ENCODE peak calls at places on chromosome 22, in four cellular contexts. B is lower lobe of right lung, X is tibial nerve, N is cardiac fibroblast. F is an unnamed sample.

GRCh38 chr22:19040581-19041402 is 81.4 kb downstream of the DGCR2 start:
- DNase-seq in B (peak), X (no peak), N (no peak), F (no peak)

GRCh38 chr22:32380991-32381390 is 23.3 kb downstream of the RFPL3 start:
- DNase-seq in B (no peak), X (no peak), N (no peak), F (peak)

GRCh38 chr22:49925525-49926128 is 7.2 kb downstream of the CRELD2 start:
- DNase-seq in B (no peak), X (no peak), N (no peak), F (no peak)

GRCh38 chr22:41810022-41810421 is 9.5 kb downstream of the CCDC134 start:
- DNase-seq in B (no peak), X (no peak), N (no peak), F (no peak)

GRCh38 chr22:40326905-40327735 is 19.2 kb upstream of the ADSL start:
- DNase-seq in B (no peak), X (no peak), N (peak), F (peak)

GRCh38 chr22:25777870-25778269 is 35.9 kb downstream of the MYO18B start:
- DNase-seq in B (no peak), X (peak), N (peak), F (peak)

GRCh38 chr22:38704568-38705234 is 1.0 kb upstream of the GTPBP1 start:
- DNase-seq in B (no peak), X (no peak), N (no peak), F (no peak)

GRCh38 chr22:18031670-18032454 is 7.5 kb upstream of the MICAL3 start:
- DNase-seq in B (no peak), X (no peak), N (peak), F (no peak)

GRCh38 chr22:39283312-39284141 is 35.9 kb downstream of the RPL3 start:
- DNase-seq in B (peak), X (peak), N (peak), F (no peak)

GRCh38 chr22:17781319-17782031 is 7.2 kb upstream of the BID start:
- DNase-seq in B (no peak), X (no peak), N (peak), F (no peak)

GRCh38 chr22:49300951-49301397 is 526.7 kb downstream of the BRD1 start:
- DNase-seq in B (no peak), X (no peak), N (no peak), F (no peak)

GRCh38 chr22:24367841-24368240 is 59.6 kb upstream of the ADORA2A start:
- DNase-seq in B (no peak), X (no peak), N (peak), F (no peak)

GRCh38 chr22:38845368-38845740 is 1.5 kb upstream of the NPTXR start:
- DNase-seq in B (no peak), X (no peak), N (no peak), F (no peak)

GRCh38 chr22:31350410-31350863 is 4.3 kb upstream of the PATZ1 start:
- DNase-seq in B (no peak), X (no peak), N (peak), F (no peak)

GRCh38 chr22:41301085-41302015 is at the start of gene ZC3H7B:
- DNase-seq in B (peak), X (peak), N (peak), F (peak)

GRCh38 chr22:50016988-50017700 is 4.6 kb upstream of the IL17REL start:
- DNase-seq in B (peak), X (no peak), N (no peak), F (no peak)

GRCh38 chr22:27094633-27095308 is 437.4 kb downstream of the MIAT start:
- DNase-seq in B (no peak), X (no peak), N (peak), F (no peak)

GRCh38 chr22:43878079-43878795 is 13.6 kb downstream of the PNPLA5 start:
- DNase-seq in B (no peak), X (no peak), N (peak), F (no peak)

GRCh38 chr22:24985824-24986214 is 33.3 kb downstream of the KIAA1671 start:
- DNase-seq in B (no peak), X (no peak), N (peak), F (no peak)

GRCh38 chr22:29108137-29108536 is 35.3 kb downstream of the KREMEN1 start:
- DNase-seq in B (no peak), X (no peak), N (peak), F (no peak)

GRCh38 chr22:19121631-19122142 is 525 bp downstream of the DGCR2 start:
- DNase-seq in B (peak), X (peak), N (peak), F (peak)

GRCh38 chr22:18109410-18110193 is 1.0 kb upstream of the TUBA8 start:
- DNase-seq in B (no peak), X (no peak), N (no peak), F (no peak)

GRCh38 chr22:44719586-44720368 is 17.8 kb downstream of the PRR5 start:
- DNase-seq in B (no peak), X (no peak), N (no peak), F (no peak)

GRCh38 chr22:32859743-32860142 is 58.2 kb downstream of the TIMP3 start:
- DNase-seq in B (no peak), X (no peak), N (no peak), F (no peak)

GRCh38 chr22:27999876-28000275 is 80.8 kb upstream of the PITPNB start:
- DNase-seq in B (peak), X (no peak), N (no peak), F (no peak)

GRCh38 chr22:18000441-18001039 is 23.8 kb downstream of the MICAL3 start:
- DNase-seq in B (no peak), X (no peak), N (peak), F (no peak)

GRCh38 chr22:31757265-31757664 is 3.4 kb downstream of the DEPDC5 start:
- DNase-seq in B (no peak), X (no peak), N (peak), F (no peak)

GRCh38 chr22:17912942-17913704 is 111.2 kb downstream of the MICAL3 start:
- DNase-seq in B (no peak), X (no peak), N (no peak), F (no peak)

GRCh38 chr22:20809538-20810185 is 35.7 kb downstream of the SERPIND1 start:
- DNase-seq in B (no peak), X (no peak), N (no peak), F (no peak)

GRCh38 chr22:19631899-19632670 is 82.2 kb upstream of the SEPTIN5 start:
- DNase-seq in B (no peak), X (no peak), N (peak), F (no peak)

GRCh38 chr22:37544955-37545702 is 15.2 kb upstream of the CDC42EP1 start:
- DNase-seq in B (peak), X (peak), N (peak), F (no peak)

GRCh38 chr22:46592390-46592872 is 27.8 kb upstream of the GRAMD4 start:
- DNase-seq in B (peak), X (no peak), N (peak), F (no peak)
- H3K4me3 ChIP-seq in B (peak), X (peak), N (peak), F (no peak)

GRCh38 chr22:46038174-46038487 is 61.2 kb upstream of the WNT7B start:
- DNase-seq in B (no peak), X (no peak), N (no peak), F (no peak)

GRCh38 chr22:46035380-46035741 is 58.4 kb upstream of the WNT7B start:
- DNase-seq in B (no peak), X (no peak), N (no peak), F (no peak)

GRCh38 chr22:46035742-46036557 is 59.0 kb upstream of the WNT7B start:
- DNase-seq in B (peak), X (peak), N (peak), F (peak)

GRCh38 chr22:46038516-46039430 is 61.8 kb upstream of the WNT7B start:
- DNase-seq in B (peak), X (no peak), N (no peak), F (no peak)

DNA sequence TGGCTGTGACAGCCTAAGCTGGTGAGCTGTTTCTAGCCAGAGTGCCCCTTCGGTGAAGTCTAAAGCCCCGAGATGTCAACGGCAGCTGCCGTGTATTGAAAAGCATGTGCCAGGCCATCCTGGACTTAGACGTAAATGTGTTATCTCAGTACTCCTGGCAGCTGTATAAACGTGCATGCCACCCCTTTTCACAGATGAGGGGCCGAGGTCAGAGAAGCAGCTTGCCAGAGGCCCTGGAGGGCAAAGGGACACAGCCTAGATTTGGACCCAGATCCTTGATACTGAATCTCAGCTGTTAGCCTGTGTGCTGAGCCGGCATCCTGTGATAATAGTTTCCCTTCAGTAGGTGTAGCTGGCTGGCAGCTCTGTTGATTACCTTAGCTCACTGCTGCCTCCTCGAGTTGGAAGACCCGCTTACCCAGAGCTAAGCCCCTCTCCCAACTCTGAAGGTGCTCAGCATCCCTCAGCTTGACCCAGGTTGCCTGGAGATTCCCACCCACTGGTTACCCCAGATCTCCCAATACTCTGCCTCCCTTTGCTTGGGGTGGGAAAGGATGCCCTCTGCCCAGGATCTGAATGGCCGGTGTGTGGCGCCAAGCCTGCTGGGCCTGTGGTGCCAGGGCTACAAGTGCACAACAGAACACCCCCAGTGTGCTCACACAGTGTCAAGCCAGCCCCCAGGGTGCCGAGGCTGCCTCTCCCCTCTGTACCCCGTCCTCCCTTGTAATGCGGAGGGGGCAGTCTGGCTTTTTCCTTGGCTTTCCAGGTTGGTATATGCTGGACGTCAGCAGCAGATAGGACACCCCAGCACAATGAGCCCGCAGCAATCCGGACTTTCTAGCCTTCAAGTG is 59.8 kb upstream of the WNT7B start:
- DNase-seq in B (no peak), X (no peak), N (peak), F (no peak)
- TF ChIP-seq CTCF in B (no peak), X (no peak), N (peak), F (peak)

GRCh38 chr22:23225724-23226496 is 45.6 kb downstream of the BCR start:
- DNase-seq in B (peak), X (no peak), N (peak), F (no peak)

GRCh38 chr22:23225337-23225723 is 45.0 kb downstream of the BCR start:
- DNase-seq in B (peak), X (no peak), N (no peak), F (no peak)

GRCh38 chr22:23228503-23228902 is 48.2 kb downstream of the BCR start:
- DNase-seq in B (no peak), X (no peak), N (no peak), F (no peak)

GRCh38 chr22:23227380-23227779 is 47.1 kb downstream of the BCR start:
- DNase-seq in B (peak), X (no peak), N (no peak), F (no peak)

GRCh38 chr22:23226497-23226850 is 46.2 kb downstream of the BCR start:
- DNase-seq in B (peak), X (no peak), N (no peak), F (peak)
- H3K4me3 ChIP-seq in B (no peak), X (no peak), N (peak), F (no peak)

DNA sequence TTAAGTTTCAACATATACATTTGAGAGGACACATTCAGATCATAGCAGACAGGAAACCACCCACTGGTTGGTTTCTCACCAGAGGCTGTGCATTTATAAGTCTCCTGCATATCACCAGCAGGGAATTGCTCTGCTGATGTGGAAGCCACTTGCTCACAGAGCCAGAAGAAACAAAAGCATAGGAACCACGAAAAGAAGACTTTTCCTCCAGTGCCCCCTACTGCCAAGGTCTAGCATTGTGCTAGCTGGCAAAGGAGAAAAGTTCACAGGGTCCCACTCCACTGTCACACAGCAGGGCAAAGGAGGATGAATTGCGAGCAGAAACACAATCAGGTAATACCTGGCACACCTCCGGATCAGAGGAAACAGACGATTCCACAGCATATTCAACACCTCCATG is 28.9 kb upstream of the ISX start:
- DNase-seq in B (no peak), X (no peak), N (no peak), F (no peak)
- TF ChIP-seq CTCF in B (no peak), X (no peak), N (no peak), F (peak)

F was measured in LNCaP clone FGC.